ENCODE peak calls at places on chromosome 9, in six cellular contexts. One of them, this sample, is unnamed.

GRCh38 chr9:129887210-129888084 is 52.2 kb downstream of the USP20 start:
- DNase-seq in fibroblast of pulmonary artery: peak
- DNase-seq in BE2C: no peak
- DNase-seq in fibroblast of lung: peak
- DNase-seq in suprapubic skin: no peak
- DNase-seq in brain microvascular endothelial cell: peak
- DNase-seq in this sample: peak

GRCh38 chr9:503331-503730 is 288.7 kb downstream of the DOCK8 start:
- DNase-seq in fibroblast of pulmonary artery: no peak
- DNase-seq in BE2C: no peak
- DNase-seq in fibroblast of lung: no peak
- DNase-seq in suprapubic skin: no peak
- DNase-seq in brain microvascular endothelial cell: no peak
- DNase-seq in this sample: no peak

GRCh38 chr9:132935021-132935420 is 9.4 kb downstream of the TSC1 start:
- DNase-seq in fibroblast of pulmonary artery: no peak
- DNase-seq in BE2C: no peak
- DNase-seq in fibroblast of lung: no peak
- DNase-seq in suprapubic skin: no peak
- DNase-seq in brain microvascular endothelial cell: no peak
- DNase-seq in this sample: no peak

GRCh38 chr9:127049581-127049980 is 72.9 kb downstream of the ANGPTL2 start:
- DNase-seq in fibroblast of pulmonary artery: peak
- DNase-seq in BE2C: no peak
- DNase-seq in fibroblast of lung: peak
- DNase-seq in suprapubic skin: peak
- DNase-seq in brain microvascular endothelial cell: peak
- DNase-seq in this sample: no peak

GRCh38 chr9:5566054-5566618 is 55.8 kb downstream of the PDCD1LG2 start:
- DNase-seq in fibroblast of pulmonary artery: no peak
- DNase-seq in BE2C: no peak
- DNase-seq in fibroblast of lung: no peak
- DNase-seq in suprapubic skin: no peak
- DNase-seq in brain microvascular endothelial cell: no peak
- DNase-seq in this sample: no peak

GRCh38 chr9:136943291-136944093 is 1.0 kb downstream of the FBXW5 start:
- DNase-seq in fibroblast of pulmonary artery: peak
- DNase-seq in BE2C: peak
- DNase-seq in fibroblast of lung: peak
- DNase-seq in suprapubic skin: peak
- DNase-seq in brain microvascular endothelial cell: peak
- DNase-seq in this sample: peak

GRCh38 chr9:99433555-99433954 is 211.5 kb downstream of the SEC61B start:
- DNase-seq in fibroblast of pulmonary artery: peak
- DNase-seq in BE2C: peak
- DNase-seq in fibroblast of lung: peak
- DNase-seq in suprapubic skin: no peak
- DNase-seq in brain microvascular endothelial cell: peak
- DNase-seq in this sample: peak

GRCh38 chr9:134476256-134476941 is 150.1 kb downstream of the RXRA start:
- DNase-seq in fibroblast of pulmonary artery: no peak
- DNase-seq in BE2C: no peak
- DNase-seq in fibroblast of lung: no peak
- DNase-seq in suprapubic skin: no peak
- DNase-seq in brain microvascular endothelial cell: no peak
- DNase-seq in this sample: no peak

GRCh38 chr9:113579270-113580040 is 115.9 kb downstream of the RGS3 start:
- DNase-seq in fibroblast of pulmonary artery: no peak
- DNase-seq in BE2C: no peak
- DNase-seq in fibroblast of lung: no peak
- DNase-seq in suprapubic skin: no peak
- DNase-seq in brain microvascular endothelial cell: peak
- DNase-seq in this sample: no peak

GRCh38 chr9:131546336-131547084 is 1.2 kb downstream of the PRRT1B start:
- DNase-seq in fibroblast of pulmonary artery: no peak
- DNase-seq in BE2C: peak
- DNase-seq in fibroblast of lung: no peak
- DNase-seq in suprapubic skin: no peak
- DNase-seq in brain microvascular endothelial cell: no peak
- DNase-seq in this sample: no peak

GRCh38 chr9:69317081-69317480 is 7.9 kb upstream of the ENTREP1 start:
- DNase-seq in fibroblast of pulmonary artery: peak
- DNase-seq in BE2C: no peak
- DNase-seq in fibroblast of lung: no peak
- DNase-seq in suprapubic skin: no peak
- DNase-seq in brain microvascular endothelial cell: peak
- DNase-seq in this sample: no peak

GRCh38 chr9:136570191-136570845 is 24.5 kb upstream of the NOTCH1 start:
- DNase-seq in fibroblast of pulmonary artery: no peak
- DNase-seq in BE2C: no peak
- DNase-seq in fibroblast of lung: no peak
- DNase-seq in suprapubic skin: no peak
- DNase-seq in brain microvascular endothelial cell: no peak
- DNase-seq in this sample: no peak

GRCh38 chr9:89446440-89447310 is 51.2 kb downstream of the SEMA4D start:
- DNase-seq in fibroblast of pulmonary artery: no peak
- DNase-seq in BE2C: no peak
- DNase-seq in fibroblast of lung: no peak
- DNase-seq in suprapubic skin: no peak
- DNase-seq in brain microvascular endothelial cell: no peak
- DNase-seq in this sample: no peak

GRCh38 chr9:29039258-29039657 is 1466.0 kb upstream of the C9orf72 start:
- DNase-seq in fibroblast of pulmonary artery: peak
- DNase-seq in BE2C: no peak
- DNase-seq in fibroblast of lung: peak
- DNase-seq in suprapubic skin: no peak
- DNase-seq in brain microvascular endothelial cell: no peak
- DNase-seq in this sample: no peak

GRCh38 chr9:136253246-136254130 is 7.9 kb upstream of the QSOX2 start:
- DNase-seq in fibroblast of pulmonary artery: no peak
- DNase-seq in BE2C: no peak
- DNase-seq in fibroblast of lung: no peak
- DNase-seq in suprapubic skin: no peak
- DNase-seq in brain microvascular endothelial cell: no peak
- DNase-seq in this sample: no peak

GRCh38 chr9:112810696-112811490 is 60.3 kb downstream of the SNX30 start:
- DNase-seq in fibroblast of pulmonary artery: no peak
- DNase-seq in BE2C: no peak
- DNase-seq in fibroblast of lung: no peak
- DNase-seq in suprapubic skin: no peak
- DNase-seq in brain microvascular endothelial cell: no peak
- DNase-seq in this sample: no peak

GRCh38 chr9:134062461-134063087 is 5.3 kb downstream of the BRD3 start:
- DNase-seq in fibroblast of pulmonary artery: no peak
- DNase-seq in BE2C: peak
- DNase-seq in fibroblast of lung: no peak
- DNase-seq in suprapubic skin: no peak
- DNase-seq in brain microvascular endothelial cell: no peak
- DNase-seq in this sample: no peak

GRCh38 chr9:128136816-128137793 is 9.6 kb upstream of the PTGES2 start:
- DNase-seq in fibroblast of pulmonary artery: peak
- DNase-seq in BE2C: no peak
- DNase-seq in fibroblast of lung: peak
- DNase-seq in suprapubic skin: peak
- DNase-seq in brain microvascular endothelial cell: peak
- DNase-seq in this sample: peak

GRCh38 chr9:35179347-35180271 is 17.8 kb downstream of the UNC13B start:
- DNase-seq in fibroblast of pulmonary artery: no peak
- DNase-seq in BE2C: no peak
- DNase-seq in fibroblast of lung: peak
- DNase-seq in suprapubic skin: no peak
- DNase-seq in brain microvascular endothelial cell: no peak
- DNase-seq in this sample: no peak

GRCh38 chr9:21969011-21969935 is 24.9 kb downstream of the CDKN2A start:
- DNase-seq in fibroblast of pulmonary artery: no peak
- DNase-seq in BE2C: no peak
- DNase-seq in fibroblast of lung: no peak
- DNase-seq in suprapubic skin: no peak
- DNase-seq in brain microvascular endothelial cell: no peak
- DNase-seq in this sample: no peak

GRCh38 chr9:134054891-134055811 is 12.7 kb downstream of the BRD3 start:
- DNase-seq in fibroblast of pulmonary artery: no peak
- DNase-seq in BE2C: peak
- DNase-seq in fibroblast of lung: no peak
- DNase-seq in suprapubic skin: peak
- DNase-seq in brain microvascular endothelial cell: no peak
- DNase-seq in this sample: no peak

GRCh38 chr9:112142420-112142819 is 32.7 kb downstream of the SUSD1 start:
- DNase-seq in fibroblast of pulmonary artery: peak
- DNase-seq in BE2C: no peak
- DNase-seq in fibroblast of lung: no peak
- DNase-seq in suprapubic skin: no peak
- DNase-seq in brain microvascular endothelial cell: no peak
- DNase-seq in this sample: no peak

GRCh38 chr9:19551124-19551929 is 142.5 kb downstream of the ACER2 start:
- DNase-seq in fibroblast of pulmonary artery: no peak
- DNase-seq in BE2C: no peak
- DNase-seq in fibroblast of lung: peak
- DNase-seq in suprapubic skin: no peak
- DNase-seq in brain microvascular endothelial cell: no peak
- DNase-seq in this sample: no peak

GRCh38 chr9:107819772-107820171 is 330.2 kb upstream of the KLF4 start:
- DNase-seq in fibroblast of pulmonary artery: no peak
- DNase-seq in BE2C: no peak
- DNase-seq in fibroblast of lung: no peak
- DNase-seq in suprapubic skin: no peak
- DNase-seq in brain microvascular endothelial cell: no peak
- DNase-seq in this sample: no peak
- TF ChIP-seq CTCF in fibroblast of pulmonary artery: no peak
- TF ChIP-seq CTCF in BE2C: no peak
- TF ChIP-seq CTCF in fibroblast of lung: no peak
- TF ChIP-seq CTCF in suprapubic skin: no peak
- TF ChIP-seq CTCF in brain microvascular endothelial cell: no peak
- TF ChIP-seq CTCF in this sample: no peak

DNA sequence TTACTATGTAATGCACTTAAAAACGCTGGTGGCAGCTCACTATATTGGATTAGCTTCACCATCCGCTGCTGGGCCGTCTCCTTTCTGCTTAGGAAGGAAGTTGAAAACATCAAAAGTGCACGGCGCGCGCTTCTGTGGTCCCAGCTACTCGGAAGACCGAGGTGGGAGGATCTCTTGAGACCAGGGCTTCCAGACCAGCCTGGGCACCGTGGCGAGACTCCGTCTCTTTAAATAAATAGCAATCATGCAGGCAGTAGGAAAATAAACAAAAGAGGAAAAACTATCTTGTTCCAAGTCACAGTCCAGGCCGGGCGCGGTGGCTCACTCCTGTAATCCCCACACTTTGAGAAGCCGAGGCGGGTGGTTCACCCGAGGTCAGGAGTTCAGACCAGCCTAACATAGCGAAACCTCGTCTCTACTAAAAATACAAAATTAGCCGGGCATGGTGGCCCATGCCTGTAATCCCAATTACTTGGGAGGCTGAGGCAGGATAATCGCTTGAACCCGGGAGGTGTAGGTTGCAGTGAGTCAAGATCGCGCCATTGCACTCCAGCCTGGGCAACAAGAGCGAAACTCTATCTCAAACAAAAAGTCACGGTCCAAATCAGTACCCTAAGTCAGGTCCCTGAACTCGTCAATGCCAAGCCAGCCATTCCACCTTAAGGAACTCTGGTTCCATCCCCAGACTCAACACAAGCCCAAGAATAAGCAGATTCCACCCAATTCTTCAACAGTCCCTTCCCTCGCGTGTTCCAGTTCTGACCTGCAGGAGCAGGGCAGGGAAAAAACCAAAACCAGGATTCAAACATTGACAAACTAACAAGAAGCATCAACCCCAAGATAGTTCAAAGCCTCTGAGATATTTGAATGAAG is 1.0 kb upstream of the GOLGA1 start:
- DNase-seq in fibroblast of pulmonary artery: peak
- DNase-seq in BE2C: peak
- DNase-seq in fibroblast of lung: peak
- DNase-seq in suprapubic skin: peak
- DNase-seq in brain microvascular endothelial cell: peak
- DNase-seq in this sample: peak
- TF ChIP-seq CTCF in fibroblast of pulmonary artery: no peak
- TF ChIP-seq CTCF in BE2C: peak
- TF ChIP-seq CTCF in fibroblast of lung: no peak
- TF ChIP-seq CTCF in suprapubic skin: no peak
- TF ChIP-seq CTCF in brain microvascular endothelial cell: no peak
- TF ChIP-seq CTCF in this sample: peak

GRCh38 chr9:23841304-23841703 is 15.3 kb upstream of the ELAVL2 start:
- DNase-seq in fibroblast of pulmonary artery: no peak
- DNase-seq in BE2C: no peak
- DNase-seq in fibroblast of lung: no peak
- DNase-seq in suprapubic skin: no peak
- DNase-seq in brain microvascular endothelial cell: no peak
- DNase-seq in this sample: no peak

GRCh38 chr9:23842531-23843129 is 16.6 kb upstream of the ELAVL2 start:
- DNase-seq in fibroblast of pulmonary artery: no peak
- DNase-seq in BE2C: no peak
- DNase-seq in fibroblast of lung: no peak
- DNase-seq in suprapubic skin: no peak
- DNase-seq in brain microvascular endothelial cell: no peak
- DNase-seq in this sample: no peak
- TF ChIP-seq CTCF in fibroblast of pulmonary artery: no peak
- TF ChIP-seq CTCF in BE2C: peak
- TF ChIP-seq CTCF in fibroblast of lung: no peak
- TF ChIP-seq CTCF in suprapubic skin: no peak
- TF ChIP-seq CTCF in brain microvascular endothelial cell: no peak
- TF ChIP-seq CTCF in this sample: no peak

GRCh38 chr9:93193373-93193725 is 9.4 kb downstream of the WNK2 start:
- DNase-seq in fibroblast of pulmonary artery: no peak
- DNase-seq in BE2C: no peak
- DNase-seq in fibroblast of lung: no peak
- DNase-seq in suprapubic skin: no peak
- DNase-seq in brain microvascular endothelial cell: no peak
- DNase-seq in this sample: no peak
- TF ChIP-seq CTCF in fibroblast of pulmonary artery: no peak
- TF ChIP-seq CTCF in BE2C: no peak
- TF ChIP-seq CTCF in fibroblast of lung: no peak
- TF ChIP-seq CTCF in suprapubic skin: no peak
- TF ChIP-seq CTCF in brain microvascular endothelial cell: no peak
- TF ChIP-seq CTCF in this sample: no peak

This sample was measured in HFFc6.